ENCODE peak calls at places on chromosomes 1 and 21, in four cellular contexts. F is Kasumi-1; J is activated naive CD4-positive, alpha-beta T cell; A is left kidney. L is an unnamed sample.

GRCh38 chr1:119870917-119871486 is 25.3 kb downstream of the ADAM30 start:
- DNase-seq in F (peak; percentile 75), J (peak; percentile 40), A (peak; percentile 92), L (peak; percentile 41)

GRCh38 chr21:33736569-33736968 is 94.3 kb downstream of the ITSN1 start:
- DNase-seq in F (no peak), J (no peak), A (no peak), L (no peak)

GRCh38 chr1:91718368-91718767 is 167.6 kb downstream of the TGFBR3 start:
- DNase-seq in F (no peak), J (no peak), A (no peak), L (no peak)

GRCh38 chr1:246971322-246971721 is 36.5 kb downstream of the ZNF695 start:
- DNase-seq in F (no peak), J (no peak), A (no peak), L (no peak)

GRCh38 chr1:181057079-181057478 is 23.3 kb downstream of the MR1 start:
- DNase-seq in F (no peak), J (no peak), A (no peak), L (no peak)

GRCh38 chr1:206660136-206660535 is 24.6 kb upstream of the MAPKAPK2 start:
- DNase-seq in F (no peak), J (no peak), A (no peak), L (no peak)

GRCh38 chr1:36729716-36730510 is 247.2 kb upstream of the CSF3R start:
- DNase-seq in F (no peak), J (no peak), A (no peak), L (no peak)

GRCh38 chr1:198107041-198107440 is 49.8 kb upstream of the NEK7 start:
- DNase-seq in F (no peak), J (no peak), A (no peak), L (no peak)

L was measured in GM06990.